ENCODE peak calls at places on chromosome 13, in ten cellular contexts. T, Q, C, G, M, V, P, S, D and L are unnamed samples. For H3K9me3, the result is how much of the 10 kb centered on the place peaks cover.

GRCh38 chr13:45446181-45446580 is 18.6 kb upstream of the COG3 start:
- DNase-seq in S (no peak), V (no peak), M (no peak), P (no peak), C (no peak), T (no peak), D (no peak), Q (no peak), G (no peak), L (no peak)

GRCh38 chr13:50518131-50518530 is 325.4 kb downstream of the DLEU7 start:
- DNase-seq in V (no peak), P (no peak), M (no peak), G (no peak), T (no peak), D (no peak), Q (no peak), S (no peak), C (no peak), L (no peak)

GRCh38 chr13:87295636-87296035 is 375.5 kb upstream of the SLITRK5 start:
- DNase-seq in T (no peak), V (no peak), P (no peak), Q (no peak), C (no peak), D (no peak), S (no peak), G (no peak), M (no peak), L (no peak)

GRCh38 chr13:96089749-96090239 is at the start of gene HS6ST3:
- DNase-seq in D (peak), V (peak), P (no peak), S (peak), T (no peak), Q (peak), C (peak), G (no peak), M (no peak), L (no peak)

GRCh38 chr13:82654851-82655517 is 1227.3 kb downstream of the SLITRK1 start:
- DNase-seq in S (no peak), V (peak), T (peak), C (no peak), D (no peak), P (peak), G (peak), Q (no peak), M (no peak), L (peak)

GRCh38 chr13:44249439-44249838 is 124.2 kb upstream of the SERP2 start:
- DNase-seq in C (peak), G (peak), T (peak), P (no peak), V (no peak), M (no peak), D (no peak), Q (no peak), S (no peak), L (peak)

GRCh38 chr13:80083516-80084085 is 257.3 kb downstream of the SPRY2 start:
- DNase-seq in D (no peak), M (no peak), T (no peak), S (no peak), G (no peak), Q (no peak), P (no peak), V (no peak), C (no peak), L (no peak)

GRCh38 chr13:108060111-108060510 is 155.2 kb downstream of the LIG4 start:
- DNase-seq in S (no peak), P (no peak), T (no peak), V (no peak), Q (no peak), G (no peak), D (no peak), C (no peak), M (no peak), L (no peak)

GRCh38 chr13:29581666-29582065 is 13.8 kb downstream of the SLC7A1 start:
- DNase-seq in D (no peak), Q (no peak), M (no peak), P (no peak), C (no peak), T (no peak), S (no peak), V (no peak), G (no peak), L (no peak)

GRCh38 chr13:21060827-21061076 is 634 bp downstream of the LATS2 start:
- DNase-seq in S (peak), V (peak), P (no peak), T (no peak), Q (peak), G (no peak), C (no peak), D (no peak), M (no peak), L (no peak)

GRCh38 chr13:40876020-40876738 is 86.8 kb downstream of the SLC25A15 start:
- DNase-seq in M (no peak), G (no peak), D (no peak), S (no peak), T (no peak), C (no peak), V (no peak), Q (no peak), P (no peak), L (no peak)
- H3K9me3 ChIP-seq in M (half or more), G (under half), D (under half), S (under half), T (under half), C (under half), V (half or more), Q (under half), P (under half), L (under half)

GRCh38 chr13:111614009-111614408 is 293.6 kb downstream of the TEX29 start:
- DNase-seq in V (no peak), D (no peak), P (no peak), M (no peak), S (no peak), Q (no peak), T (no peak), C (no peak), G (no peak), L (no peak)
- TF ChIP-seq EP300 in V (no peak), D (no peak), P (no peak), M (no peak), S (no peak), Q (no peak), T (no peak), C (no peak), G (no peak), L (no peak)

DNA sequence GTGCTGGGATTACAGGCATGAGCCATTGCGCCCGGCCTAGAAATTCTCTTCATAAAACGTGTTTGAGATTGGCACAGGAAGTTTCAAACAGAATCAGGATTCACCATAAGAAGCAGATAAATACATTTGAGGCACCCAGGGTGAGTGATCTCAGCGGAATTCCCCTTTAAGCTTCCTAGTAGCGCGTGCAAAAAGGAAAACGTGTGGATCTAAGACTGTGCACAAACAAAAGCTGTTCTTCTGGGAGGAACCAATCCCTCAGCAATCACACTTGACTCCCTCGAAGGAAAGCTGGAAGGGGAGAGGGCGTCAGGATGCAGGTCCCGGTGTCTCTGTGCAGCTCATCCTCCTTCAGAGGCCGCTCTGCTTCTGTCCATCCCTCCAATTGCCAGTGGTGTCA is 15.5 kb downstream of the MCF2L start:
- DNase-seq in G (no peak), S (no peak), M (no peak), T (no peak), P (no peak), D (no peak), C (no peak), Q (no peak), V (no peak), L (no peak)
- H3K4me3 ChIP-seq in G (peak), S (no peak), M (peak), T (no peak), P (peak), D (no peak), C (no peak), Q (peak), V (no peak), L (no peak)

GRCh38 chr13:19158526-19158925 is 23.1 kb downstream of the TUBA3C start:
- DNase-seq in V (no peak), D (no peak), S (no peak), P (no peak), Q (no peak), M (no peak), T (peak), G (no peak), C (no peak), L (no peak)
- H3K9me3 ChIP-seq in V (under half), D (under half), S (under half), P (under half), Q (under half), M (under half), T (under half), G (under half), C (under half), L (under half)

GRCh38 chr13:42492372-42492920 is 81.5 kb upstream of the TNFSF11 start:
- DNase-seq in S (no peak), Q (no peak), C (no peak), D (no peak), V (no peak), M (no peak), G (no peak), T (no peak), P (no peak), L (no peak)

GRCh38 chr13:42490676-42491075 is 83.3 kb upstream of the TNFSF11 start:
- DNase-seq in C (no peak), V (no peak), T (no peak), S (no peak), Q (no peak), G (no peak), D (no peak), M (no peak), P (no peak), L (no peak)

GRCh38 chr13:42495256-42495655 is 78.7 kb upstream of the TNFSF11 start:
- DNase-seq in Q (no peak), M (no peak), G (no peak), C (no peak), P (no peak), D (no peak), V (no peak), S (no peak), T (no peak), L (no peak)

GRCh38 chr13:42495751-42496150 is 78.2 kb upstream of the TNFSF11 start:
- DNase-seq in Q (no peak), D (no peak), V (no peak), S (no peak), C (no peak), G (no peak), T (no peak), M (no peak), P (no peak), L (no peak)

GRCh38 chr13:42494157-42494556 is 79.8 kb upstream of the TNFSF11 start:
- DNase-seq in T (no peak), Q (no peak), D (no peak), V (no peak), P (no peak), G (no peak), S (no peak), M (no peak), C (no peak), L (no peak)
- TF ChIP-seq EP300 in T (no peak), Q (no peak), D (no peak), V (no peak), P (no peak), G (no peak), S (no peak), M (no peak), C (no peak), L (no peak)

GRCh38 chr13:33285420-33286124 is at the start of gene STARD13:
- DNase-seq in P (peak), T (peak), D (peak), G (peak), V (no peak), C (peak), M (peak), S (peak), Q (peak), L (peak)

GRCh38 chr13:33286143-33286542 is 588 bp upstream of the STARD13 start:
- DNase-seq in M (no peak), D (no peak), C (peak), V (no peak), G (no peak), T (no peak), P (no peak), Q (no peak), S (no peak), L (no peak)

GRCh38 chr13:33284016-33284415 is 1.5 kb downstream of the STARD13 start:
- DNase-seq in S (no peak), D (no peak), G (no peak), C (no peak), V (no peak), M (no peak), T (no peak), P (no peak), Q (no peak), L (no peak)

GRCh38 chr13:33283195-33283910 is 2.2 kb downstream of the STARD13 start:
- DNase-seq in T (no peak), G (no peak), P (no peak), M (no peak), S (no peak), Q (no peak), V (no peak), D (no peak), C (no peak), L (no peak)

DNA sequence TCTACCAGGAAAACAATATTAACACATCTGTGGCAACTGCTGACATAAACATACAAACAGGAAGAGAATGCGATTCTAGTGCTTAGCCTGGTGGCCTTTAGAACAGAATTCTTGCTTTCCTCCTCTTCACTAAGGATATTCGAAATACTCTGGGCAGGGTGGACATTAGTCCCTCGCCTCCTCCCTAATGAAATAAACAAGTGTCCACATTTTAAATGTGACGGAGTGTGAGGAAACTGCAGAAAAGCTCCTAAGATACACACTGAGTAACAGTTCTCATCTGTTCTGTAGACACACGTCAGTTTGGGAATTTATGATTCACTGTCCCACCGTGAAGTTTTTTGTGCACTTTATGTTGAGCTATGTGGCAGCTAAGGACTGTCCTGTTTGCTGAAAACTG is 639 bp downstream of the STARD13 start:
- DNase-seq in T (no peak), V (no peak), P (no peak), C (no peak), Q (no peak), M (peak), G (no peak), S (no peak), D (no peak), L (no peak)
- H3K4me3 ChIP-seq in T (peak), V (peak), P (peak), C (peak), Q (peak), M (peak), G (peak), S (peak), D (peak), L (peak)

GRCh38 chr13:40061466-40062450 is 406.3 kb downstream of the COG6 start:
- DNase-seq in V (no peak), C (no peak), S (no peak), P (no peak), G (no peak), Q (no peak), T (no peak), M (no peak), D (no peak), L (no peak)
- H3K9me3 ChIP-seq in V (under half), C (under half), S (under half), P (under half), G (under half), Q (under half), T (under half), M (under half), D (under half), L (under half)

GRCh38 chr13:18235756-18236527 is 945.7 kb downstream of the TUBA3C start:
- DNase-seq in G (no peak), S (no peak), V (peak), D (no peak), C (no peak), Q (no peak), T (no peak), M (no peak), P (no peak), L (no peak)
- TF ChIP-seq EP300 in G (no peak), S (no peak), V (no peak), D (no peak), C (no peak), Q (no peak), T (no peak), M (no peak), P (no peak), L (no peak)